ENCODE peak calls at places on chromosomes 12 and 14, in eight cellular contexts. One of them, this sample, is unnamed.

GRCh38 chr14:64225156-64225757 is 68.9 kb downstream of the ESR2 start:
- DNase-seq in CD8-positive, alpha-beta T cell: no peak
- DNase-seq in cerebellar cortex: no peak
- DNase-seq in germinal center: no peak
- DNase-seq in naive thymus-derived CD4-positive, alpha-beta T cell: no peak
- DNase-seq in RWPE1: no peak
- DNase-seq in progenitor cell of endocrine pancreas: no peak
- DNase-seq in activated naive CD4-positive, alpha-beta T cell: no peak
- DNase-seq in this sample: no peak

GRCh38 chr12:120639771-120640721 is at the start of gene CABP1:
- DNase-seq in progenitor cell of endocrine pancreas: peak; percentile 63
- DNase-seq in germinal center: peak; percentile 86
- DNase-seq in naive thymus-derived CD4-positive, alpha-beta T cell: peak; percentile 33
- DNase-seq in RWPE1: peak; percentile 37
- DNase-seq in activated naive CD4-positive, alpha-beta T cell: peak; percentile 73
- DNase-seq in CD8-positive, alpha-beta T cell: peak; percentile 71
- DNase-seq in cerebellar cortex: peak; percentile 37
- DNase-seq in this sample: peak; percentile 75

GRCh38 chr12:89750821-89751227 is 42.2 kb upstream of the ATP2B1 start:
- DNase-seq in progenitor cell of endocrine pancreas: no peak
- DNase-seq in naive thymus-derived CD4-positive, alpha-beta T cell: no peak
- DNase-seq in activated naive CD4-positive, alpha-beta T cell: no peak
- DNase-seq in RWPE1: no peak
- DNase-seq in cerebellar cortex: no peak
- DNase-seq in CD8-positive, alpha-beta T cell: no peak
- DNase-seq in germinal center: no peak
- DNase-seq in this sample: no peak

GRCh38 chr14:63026491-63026890 is 18.8 kb downstream of the KCNH5 start:
- DNase-seq in cerebellar cortex: no peak
- DNase-seq in naive thymus-derived CD4-positive, alpha-beta T cell: no peak
- DNase-seq in germinal center: no peak
- DNase-seq in activated naive CD4-positive, alpha-beta T cell: no peak
- DNase-seq in RWPE1: no peak
- DNase-seq in progenitor cell of endocrine pancreas: no peak
- DNase-seq in CD8-positive, alpha-beta T cell: no peak
- DNase-seq in this sample: no peak

GRCh38 chr14:33282811-33283210 is 344.1 kb downstream of the NPAS3 start:
- DNase-seq in cerebellar cortex: no peak
- DNase-seq in CD8-positive, alpha-beta T cell: no peak
- DNase-seq in germinal center: no peak
- DNase-seq in RWPE1: no peak
- DNase-seq in naive thymus-derived CD4-positive, alpha-beta T cell: no peak
- DNase-seq in progenitor cell of endocrine pancreas: no peak
- DNase-seq in activated naive CD4-positive, alpha-beta T cell: no peak
- DNase-seq in this sample: no peak

GRCh38 chr12:112978163-112979081 is at the start of gene OAS2:
- DNase-seq in progenitor cell of endocrine pancreas: no peak
- DNase-seq in activated naive CD4-positive, alpha-beta T cell: peak; percentile 73
- DNase-seq in germinal center: peak; percentile 89
- DNase-seq in RWPE1: peak; percentile 57
- DNase-seq in cerebellar cortex: no peak
- DNase-seq in naive thymus-derived CD4-positive, alpha-beta T cell: peak; percentile 35
- DNase-seq in CD8-positive, alpha-beta T cell: peak; percentile 65
- DNase-seq in this sample: peak; percentile 66

GRCh38 chr14:68094158-68094557 is 274.6 kb downstream of the RAD51B start:
- DNase-seq in RWPE1: no peak
- DNase-seq in progenitor cell of endocrine pancreas: no peak
- DNase-seq in activated naive CD4-positive, alpha-beta T cell: no peak
- DNase-seq in CD8-positive, alpha-beta T cell: no peak
- DNase-seq in germinal center: no peak
- DNase-seq in naive thymus-derived CD4-positive, alpha-beta T cell: no peak
- DNase-seq in cerebellar cortex: no peak
- DNase-seq in this sample: no peak

GRCh38 chr14:99266181-99267178 is 5.5 kb downstream of the BCL11B start:
- DNase-seq in RWPE1: peak; percentile 74
- DNase-seq in naive thymus-derived CD4-positive, alpha-beta T cell: peak; percentile 79
- DNase-seq in activated naive CD4-positive, alpha-beta T cell: peak; percentile 87
- DNase-seq in germinal center: peak; percentile 57
- DNase-seq in progenitor cell of endocrine pancreas: peak; percentile 80
- DNase-seq in cerebellar cortex: peak; percentile 75
- DNase-seq in CD8-positive, alpha-beta T cell: peak; percentile 87
- DNase-seq in this sample: peak; percentile 74

GRCh38 chr12:105574056-105574715 is 243.7 kb downstream of the C12orf75 start:
- DNase-seq in cerebellar cortex: no peak
- DNase-seq in CD8-positive, alpha-beta T cell: no peak
- DNase-seq in progenitor cell of endocrine pancreas: no peak
- DNase-seq in germinal center: no peak
- DNase-seq in naive thymus-derived CD4-positive, alpha-beta T cell: no peak
- DNase-seq in RWPE1: peak; percentile 37
- DNase-seq in activated naive CD4-positive, alpha-beta T cell: no peak
- DNase-seq in this sample: no peak

GRCh38 chr14:32166924-32167323 is 34.9 kb upstream of the RNU6-7 start:
- DNase-seq in germinal center: no peak
- DNase-seq in CD8-positive, alpha-beta T cell: no peak
- DNase-seq in progenitor cell of endocrine pancreas: no peak
- DNase-seq in activated naive CD4-positive, alpha-beta T cell: no peak
- DNase-seq in cerebellar cortex: no peak
- DNase-seq in RWPE1: no peak
- DNase-seq in naive thymus-derived CD4-positive, alpha-beta T cell: no peak
- DNase-seq in this sample: no peak

GRCh38 chr12:112852810-112853209 is 54.0 kb upstream of the OAS1 start:
- DNase-seq in RWPE1: no peak
- DNase-seq in cerebellar cortex: peak; percentile 90
- DNase-seq in activated naive CD4-positive, alpha-beta T cell: no peak
- DNase-seq in naive thymus-derived CD4-positive, alpha-beta T cell: no peak
- DNase-seq in CD8-positive, alpha-beta T cell: no peak
- DNase-seq in germinal center: no peak
- DNase-seq in progenitor cell of endocrine pancreas: no peak
- DNase-seq in this sample: no peak

GRCh38 chr12:5945071-5946008 is at the start of gene ANO2:
- DNase-seq in CD8-positive, alpha-beta T cell: no peak
- DNase-seq in naive thymus-derived CD4-positive, alpha-beta T cell: no peak
- DNase-seq in RWPE1: no peak
- DNase-seq in activated naive CD4-positive, alpha-beta T cell: no peak
- DNase-seq in cerebellar cortex: no peak
- DNase-seq in germinal center: no peak
- DNase-seq in progenitor cell of endocrine pancreas: peak; percentile 64
- DNase-seq in this sample: no peak

GRCh38 chr12:9864913-9865675 is 4.1 kb downstream of the CLEC2B start:
- DNase-seq in naive thymus-derived CD4-positive, alpha-beta T cell: no peak
- DNase-seq in progenitor cell of endocrine pancreas: no peak
- DNase-seq in cerebellar cortex: no peak
- DNase-seq in CD8-positive, alpha-beta T cell: no peak
- DNase-seq in RWPE1: no peak
- DNase-seq in germinal center: no peak
- DNase-seq in activated naive CD4-positive, alpha-beta T cell: no peak
- DNase-seq in this sample: no peak

GRCh38 chr12:19390208-19390607 is 49.1 kb upstream of the AEBP2 start:
- DNase-seq in cerebellar cortex: no peak
- DNase-seq in germinal center: no peak
- DNase-seq in activated naive CD4-positive, alpha-beta T cell: no peak
- DNase-seq in CD8-positive, alpha-beta T cell: no peak
- DNase-seq in progenitor cell of endocrine pancreas: no peak
- DNase-seq in naive thymus-derived CD4-positive, alpha-beta T cell: no peak
- DNase-seq in RWPE1: no peak
- DNase-seq in this sample: no peak

GRCh38 chr12:58176296-58176869 is 235.0 kb downstream of the ATP23 start:
- DNase-seq in CD8-positive, alpha-beta T cell: no peak
- DNase-seq in RWPE1: peak; percentile 23
- DNase-seq in progenitor cell of endocrine pancreas: peak; percentile 11
- DNase-seq in naive thymus-derived CD4-positive, alpha-beta T cell: no peak
- DNase-seq in cerebellar cortex: peak; percentile 19
- DNase-seq in activated naive CD4-positive, alpha-beta T cell: no peak
- DNase-seq in germinal center: peak; percentile 9
- DNase-seq in this sample: peak; percentile 52

GRCh38 chr12:63905523-63905922 is 61.0 kb downstream of the SRGAP1 start:
- DNase-seq in naive thymus-derived CD4-positive, alpha-beta T cell: no peak
- DNase-seq in cerebellar cortex: no peak
- DNase-seq in CD8-positive, alpha-beta T cell: no peak
- DNase-seq in germinal center: no peak
- DNase-seq in RWPE1: no peak
- DNase-seq in activated naive CD4-positive, alpha-beta T cell: no peak
- DNase-seq in progenitor cell of endocrine pancreas: no peak
- DNase-seq in this sample: no peak